ENCODE peak calls at places on chromosomes 2 and 18, in ten cellular contexts. Y is mammary epithelial cell, E is AG09309, K is HFF-Myc, N is prostate gland, G is IMR-90, M is foreskin fibroblast, B is astrocyte, I is B cell, X is stomach. Z is an unnamed sample.
A peak's percentile ranks its signal among the peaks of the same experiment; 100 is the strongest.

GRCh38 chr2:128358941-128359731 is 40.5 kb upstream of the HS6ST1 start:
- DNase-seq in X (no peak), G (no peak), K (no peak), B (no peak), I (no peak), Y (no peak), M (no peak), E (no peak), N (no peak), Z (no peak)

GRCh38 chr2:147110317-147110716 is 734.5 kb upstream of the ACVR2A start:
- DNase-seq in E (no peak), X (no peak), B (peak; percentile 29), G (no peak), I (no peak), M (peak; percentile 22), Y (no peak), N (no peak), K (no peak), Z (no peak)

GRCh38 chr2:201704536-201704935 is 6.1 kb upstream of the MPP4 start:
- DNase-seq in E (no peak), I (no peak), B (no peak), N (no peak), G (peak; percentile 33), X (no peak), Y (no peak), M (no peak), K (no peak), Z (no peak)

GRCh38 chr2:45921921-45922320 is 270.4 kb downstream of the PRKCE start:
- DNase-seq in I (no peak), E (no peak), N (no peak), G (no peak), B (no peak), Y (no peak), M (no peak), X (no peak), K (no peak), Z (no peak)

GRCh38 chr2:134392689-134393476 is 139.0 kb downstream of the MGAT5 start:
- DNase-seq in Y (no peak), X (no peak), B (peak; percentile 42), E (no peak), G (peak; percentile 40), M (peak; percentile 35), I (no peak), K (no peak), N (no peak), Z (no peak)

GRCh38 chr2:8479298-8479697 is 202.6 kb upstream of the ID2 start:
- DNase-seq in K (no peak), E (no peak), Y (no peak), I (no peak), G (no peak), M (no peak), X (peak; percentile 72), B (no peak), N (no peak), Z (no peak)

GRCh38 chr2:149160701-149161217 is 122.3 kb downstream of the LYPD6B start:
- DNase-seq in Y (no peak), E (no peak), G (no peak), M (no peak), I (peak; percentile 39), N (no peak), B (no peak), K (no peak), X (no peak), Z (no peak)

GRCh38 chr18:31241425-31241824 is 76.5 kb upstream of the DSG1 start:
- DNase-seq in N (no peak), M (no peak), G (no peak), X (no peak), I (no peak), Y (peak; percentile 68), B (no peak), K (no peak), E (no peak), Z (no peak)

GRCh38 chr2:218984239-218985020 is 554 bp downstream of the FEV start:
- DNase-seq in B (no peak), X (no peak), K (no peak), Y (no peak), I (no peak), M (no peak), G (no peak), E (no peak), N (no peak), Z (peak; percentile 88)

GRCh38 chr2:58237741-58238140 is 3.4 kb downstream of the FANCL start:
- DNase-seq in N (no peak), M (no peak), X (no peak), Y (no peak), G (no peak), I (peak; percentile 1), B (no peak), E (no peak), K (no peak), Z (no peak)

GRCh38 chr2:88919087-88919738 is 227.7 kb downstream of the RPIA start:
- DNase-seq in K (no peak), M (peak; percentile 16), B (no peak), E (no peak), G (peak; percentile 34), Y (no peak), X (no peak), I (peak; percentile 32), N (no peak), Z (no peak)

GRCh38 chr2:227772197-227772661 is 26.5 kb downstream of the SCYGR8 start:
- DNase-seq in X (no peak), K (no peak), Y (no peak), B (no peak), M (no peak), E (no peak), G (no peak), N (no peak), I (no peak), Z (no peak)

GRCh38 chr2:10340593-10340975 is 37.9 kb downstream of the HPCAL1 start:
- DNase-seq in N (no peak), I (no peak), Y (no peak), G (no peak), B (no peak), K (no peak), X (no peak), E (no peak), M (no peak), Z (no peak)

GRCh38 chr2:68824831-68825230 is 46.4 kb downstream of the BMP10 start:
- DNase-seq in M (peak; percentile 80), X (no peak), I (no peak), B (peak; percentile 79), E (no peak), N (no peak), K (no peak), Y (peak; percentile 63), G (peak; percentile 71), Z (no peak)

GRCh38 chr2:20494246-20494645 is 47.4 kb downstream of the RHOB start:
- DNase-seq in G (peak; percentile 82), E (peak; percentile 61), X (no peak), K (no peak), M (peak; percentile 21), I (no peak), N (no peak), Y (no peak), B (peak; percentile 85), Z (no peak)

GRCh38 chr2:216555274-216555673 is 56.6 kb downstream of the RPL37A start:
- DNase-seq in M (peak; percentile 75), E (no peak), I (no peak), X (peak; percentile 81), B (peak; percentile 33), N (peak; percentile 85), Y (peak; percentile 53), G (no peak), K (no peak), Z (no peak)

GRCh38 chr18:2139676-2140075 is 431.6 kb downstream of the METTL4 start:
- DNase-seq in M (peak; percentile 33), E (peak; percentile 0), G (no peak), N (no peak), I (no peak), B (peak; percentile 66), Y (peak; percentile 68), K (no peak), X (no peak), Z (no peak)

DNA sequence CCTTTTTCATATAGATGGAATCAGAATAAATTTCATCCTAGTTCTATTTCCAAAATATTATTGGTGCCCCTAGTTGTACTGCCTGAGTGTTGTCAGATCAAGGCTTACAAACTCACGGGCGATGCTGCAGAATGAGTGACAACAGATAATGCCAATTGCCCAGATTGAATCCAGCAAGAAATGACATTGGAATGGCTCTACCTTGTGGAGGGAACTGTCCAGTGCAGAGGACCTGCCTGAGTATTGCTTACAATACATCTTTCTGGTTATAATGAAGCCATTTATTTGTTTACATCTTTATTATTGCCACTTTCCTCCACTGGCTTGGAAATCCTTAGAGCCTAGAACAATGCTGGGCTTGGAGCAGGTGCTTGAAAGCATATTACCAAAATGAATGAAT is 7.8 kb upstream of the IL1R2 start:
- DNase-seq in X (no peak), E (no peak), G (no peak), I (no peak), K (no peak), M (peak; percentile 54), B (no peak), Y (peak; percentile 8), N (no peak), Z (no peak)
- TF ChIP-seq CTCF in X (peak; percentile 27), E (peak; percentile 54), G (peak; percentile 39), I (no peak), K (peak; percentile 23), M (peak; percentile 37), B (peak; percentile 36), Y (peak; percentile 39), N (no peak), Z (no peak)

GRCh38 chr18:79394438-79395307 is 1.1 kb upstream of the NFATC1 start:
- DNase-seq in G (peak; percentile 49), Y (no peak), X (no peak), K (no peak), E (no peak), M (peak; percentile 68), N (no peak), I (peak; percentile 73), B (peak; percentile 36), Z (peak; percentile 51)
- TF ChIP-seq CTCF in G (no peak), Y (no peak), X (no peak), K (no peak), E (no peak), M (no peak), N (no peak), I (no peak), B (no peak), Z (no peak)

GRCh38 chr18:7789853-7790552 is 222.9 kb downstream of the PTPRM start:
- DNase-seq in N (no peak), M (peak; percentile 65), X (peak; percentile 33), G (peak; percentile 55), Y (peak; percentile 37), E (peak; percentile 5), B (peak; percentile 17), I (no peak), K (no peak), Z (peak; percentile 33)
- TF ChIP-seq CTCF in N (peak; percentile 48), M (peak; percentile 42), X (peak; percentile 33), G (peak; percentile 61), Y (peak; percentile 50), E (peak; percentile 57), B (peak; percentile 58), I (no peak), K (peak; percentile 44), Z (peak; percentile 74)

DNA sequence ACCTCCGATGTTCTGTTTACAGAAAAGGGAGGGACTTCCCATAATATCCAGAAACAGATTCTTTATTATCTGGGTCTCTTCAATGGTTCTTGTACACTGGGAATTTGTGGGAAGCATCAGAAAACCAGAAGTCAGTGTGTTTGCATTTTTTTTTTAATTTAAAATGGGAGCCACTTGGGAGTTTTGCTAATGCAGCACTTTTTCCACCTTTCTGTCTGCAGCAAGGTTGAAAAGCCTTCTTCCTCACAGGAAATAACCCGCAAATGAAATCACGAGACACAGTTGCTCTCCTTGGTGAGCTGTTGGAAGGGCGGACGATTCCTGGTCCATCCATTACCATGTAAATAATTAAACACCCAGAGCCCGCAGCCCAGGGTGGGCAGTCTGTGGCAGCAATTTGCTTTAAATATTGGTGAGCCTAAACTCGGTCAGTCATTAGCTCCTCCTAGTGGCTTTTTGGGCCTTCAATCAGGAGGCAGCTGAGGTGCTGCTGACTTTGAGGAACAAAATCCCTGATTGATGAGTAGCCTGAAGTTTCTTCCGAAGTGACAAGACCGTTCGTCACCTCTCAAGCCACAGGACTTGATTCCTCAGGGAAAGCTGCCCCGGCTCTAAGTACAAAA is 471.5 kb downstream of the EPHA4 start:
- DNase-seq in B (no peak), Y (no peak), M (peak; percentile 17), X (no peak), I (no peak), K (no peak), E (no peak), N (no peak), G (no peak), Z (no peak)
- TF ChIP-seq CTCF in B (peak; percentile 19), Y (no peak), M (peak; percentile 14), X (no peak), I (no peak), K (peak; percentile 24), E (peak; percentile 15), N (no peak), G (peak; percentile 36), Z (no peak)